ENCODE peak calls at places on chromosome 4, in seven cellular contexts. One of them, this sample, is unnamed.

GRCh38 chr4:3860061-3860912 is 94.1 kb downstream of the ADRA2C start:
- DNase-seq in sciatic nerve: no peak
- DNase-seq in GM04503: no peak
- DNase-seq in NCI-H748 treated with DMSO at 0.1 percent for 48 hours: no peak
- DNase-seq in Karpas-422: no peak
- DNase-seq in hepatic stellate cell: no peak
- DNase-seq in NCI-H1436: no peak
- DNase-seq in this sample: no peak

GRCh38 chr4:26331380-26331945 is 10.6 kb downstream of the RBPJ start:
- DNase-seq in GM04503: no peak
- DNase-seq in NCI-H1436: no peak
- DNase-seq in Karpas-422: no peak
- DNase-seq in NCI-H748 treated with DMSO at 0.1 percent for 48 hours: no peak
- DNase-seq in sciatic nerve: no peak
- DNase-seq in hepatic stellate cell: no peak
- DNase-seq in this sample: no peak

GRCh38 chr4:3071811-3072210 is 2.5 kb downstream of the HTT-AS start:
- DNase-seq in hepatic stellate cell: no peak
- DNase-seq in NCI-H1436: no peak
- DNase-seq in NCI-H748 treated with DMSO at 0.1 percent for 48 hours: no peak
- DNase-seq in sciatic nerve: no peak
- DNase-seq in Karpas-422: no peak
- DNase-seq in GM04503: no peak
- DNase-seq in this sample: no peak

GRCh38 chr4:162115323-162115722 is 48.5 kb downstream of the FSTL5 start:
- DNase-seq in NCI-H748 treated with DMSO at 0.1 percent for 48 hours: no peak
- DNase-seq in hepatic stellate cell: no peak
- DNase-seq in Karpas-422: no peak
- DNase-seq in sciatic nerve: no peak
- DNase-seq in GM04503: no peak
- DNase-seq in NCI-H1436: no peak
- DNase-seq in this sample: no peak

GRCh38 chr4:82201303-82201702 is 172.5 kb downstream of the HNRNPD start:
- DNase-seq in NCI-H748 treated with DMSO at 0.1 percent for 48 hours: no peak
- DNase-seq in Karpas-422: no peak
- DNase-seq in hepatic stellate cell: no peak
- DNase-seq in sciatic nerve: no peak
- DNase-seq in NCI-H1436: no peak
- DNase-seq in GM04503: no peak
- DNase-seq in this sample: no peak

GRCh38 chr4:27009539-27009938 is 148.9 kb downstream of the STIM2 start:
- DNase-seq in NCI-H748 treated with DMSO at 0.1 percent for 48 hours: no peak
- DNase-seq in Karpas-422: no peak
- DNase-seq in hepatic stellate cell: no peak
- DNase-seq in NCI-H1436: no peak
- DNase-seq in sciatic nerve: no peak
- DNase-seq in GM04503: no peak
- DNase-seq in this sample: no peak

GRCh38 chr4:172515266-172515879 is 653.2 kb upstream of the GALNT7 start:
- DNase-seq in NCI-H748 treated with DMSO at 0.1 percent for 48 hours: no peak
- DNase-seq in GM04503: no peak
- DNase-seq in hepatic stellate cell: peak; percentile 5
- DNase-seq in NCI-H1436: peak; percentile 25
- DNase-seq in Karpas-422: no peak
- DNase-seq in sciatic nerve: no peak
- DNase-seq in this sample: peak; percentile 54

GRCh38 chr4:162645381-162645780 is 481.6 kb upstream of the FSTL5 start:
- DNase-seq in NCI-H1436: no peak
- DNase-seq in Karpas-422: no peak
- DNase-seq in NCI-H748 treated with DMSO at 0.1 percent for 48 hours: no peak
- DNase-seq in hepatic stellate cell: no peak
- DNase-seq in GM04503: no peak
- DNase-seq in sciatic nerve: no peak
- DNase-seq in this sample: peak; percentile 71

GRCh38 chr4:79620627-79621026 is 212.6 kb upstream of the GK2 start:
- DNase-seq in GM04503: no peak
- DNase-seq in Karpas-422: no peak
- DNase-seq in hepatic stellate cell: no peak
- DNase-seq in sciatic nerve: no peak
- DNase-seq in NCI-H748 treated with DMSO at 0.1 percent for 48 hours: no peak
- DNase-seq in NCI-H1436: no peak
- DNase-seq in this sample: no peak

GRCh38 chr4:75633846-75634245 is 3.5 kb upstream of the CDKL2 start:
- DNase-seq in NCI-H1436: no peak
- DNase-seq in hepatic stellate cell: peak; percentile 14
- DNase-seq in sciatic nerve: no peak
- DNase-seq in GM04503: no peak
- DNase-seq in NCI-H748 treated with DMSO at 0.1 percent for 48 hours: no peak
- DNase-seq in Karpas-422: no peak
- DNase-seq in this sample: no peak

GRCh38 chr4:103303011-103303410 is 104.9 kb upstream of the CENPE start:
- DNase-seq in sciatic nerve: no peak
- DNase-seq in Karpas-422: no peak
- DNase-seq in GM04503: no peak
- DNase-seq in NCI-H748 treated with DMSO at 0.1 percent for 48 hours: no peak
- DNase-seq in NCI-H1436: no peak
- DNase-seq in hepatic stellate cell: no peak
- DNase-seq in this sample: peak; percentile 78

GRCh38 chr4:30461218-30461617 is 259.0 kb upstream of the PCDH7 start:
- DNase-seq in NCI-H748 treated with DMSO at 0.1 percent for 48 hours: no peak
- DNase-seq in sciatic nerve: no peak
- DNase-seq in hepatic stellate cell: no peak
- DNase-seq in Karpas-422: no peak
- DNase-seq in NCI-H1436: no peak
- DNase-seq in GM04503: no peak
- DNase-seq in this sample: peak; percentile 83

This sample was measured in mesendoderm.